ENCODE peak calls at places on chromosome 19, in four cellular contexts. I is AG10803; H is naive thymus-derived CD4-positive, alpha-beta T cell; J is CD8-positive, alpha-beta T cell. O is an unnamed sample.

GRCh38 chr19:5137571-5138124 is 168.7 kb downstream of the KDM4B start:
- DNase-seq in I (no peak), H (no peak), J (no peak), O (no peak)

GRCh38 chr19:52722062-52723005 is 12.5 kb downstream of the ZNF611 start:
- DNase-seq in I (peak), H (no peak), J (no peak), O (no peak)

GRCh38 chr19:36837525-36837901 is 674 bp downstream of the ZNF790 start:
- DNase-seq in I (no peak), H (no peak), J (no peak), O (no peak)

GRCh38 chr19:19459707-19460251 is 54.3 kb downstream of the GATAD2A start:
- DNase-seq in I (peak), H (peak), J (peak), O (no peak)

GRCh38 chr19:32405431-32406160 is at the start of gene DPY19L3:
- DNase-seq in I (peak), H (peak), J (peak), O (peak)

GRCh38 chr19:17281391-17282304 is at the start of gene ANKLE1:
- DNase-seq in I (no peak), H (no peak), J (no peak), O (no peak)

GRCh38 chr19:52735734-52736133 is 890 bp upstream of the ZNF611 start:
- DNase-seq in I (no peak), H (peak), J (no peak), O (no peak)

GRCh38 chr19:23263870-23264590 is 13.8 kb upstream of the ZNF724 start:
- DNase-seq in I (peak), H (no peak), J (no peak), O (no peak)

GRCh38 chr19:16386619-16387240 is 62.1 kb downstream of the KLF2 start:
- DNase-seq in I (peak), H (peak), J (peak), O (no peak)

GRCh38 chr19:46176116-46176860 is 28.2 kb downstream of the IGFL2 start:
- DNase-seq in I (no peak), H (no peak), J (no peak), O (no peak)

GRCh38 chr19:7257148-7258041 is 36.8 kb downstream of the INSR start:
- DNase-seq in I (peak), H (no peak), J (no peak), O (peak)

GRCh38 chr19:2841858-2842574 is 741 bp downstream of the ZNF555 start:
- DNase-seq in I (no peak), H (no peak), J (no peak), O (no peak)

GRCh38 chr19:11033251-11033650 is 56.0 kb upstream of the LDLR start:
- DNase-seq in I (no peak), H (no peak), J (no peak), O (no peak)

GRCh38 chr19:46731007-46731501 is 14.1 kb upstream of the PRKD2 start:
- DNase-seq in I (peak), H (no peak), J (no peak), O (no peak)

GRCh38 chr19:51259348-51260245 is 8.7 kb downstream of the SIGLECL1 start:
- DNase-seq in I (peak), H (peak), J (peak), O (peak)

GRCh38 chr19:2820112-2820702 is 539 bp downstream of the ZNF554 start:
- DNase-seq in I (no peak), H (no peak), J (no peak), O (no peak)

GRCh38 chr19:51694318-51695085 is 1.4 kb downstream of the SPACA6 start:
- DNase-seq in I (no peak), H (no peak), J (no peak), O (no peak)

GRCh38 chr19:36528921-36529518 is 949 bp upstream of the ZNF260 start:
- DNase-seq in I (no peak), H (peak), J (peak), O (no peak)

GRCh38 chr19:36182612-36183454 is 30.6 kb upstream of the COX7A1 start:
- DNase-seq in I (peak), H (no peak), J (no peak), O (no peak)

GRCh38 chr19:43634877-43635560 is 4.6 kb downstream of the CADM4 start:
- DNase-seq in I (peak), H (no peak), J (no peak), O (no peak)

GRCh38 chr19:6777434-6777833 is 4.9 kb downstream of the VAV1 start:
- DNase-seq in I (no peak), H (no peak), J (no peak), O (no peak)

GRCh38 chr19:42368360-42368759 is 21.7 kb downstream of the CNFN start:
- DNase-seq in I (no peak), H (no peak), J (no peak), O (no peak)

GRCh38 chr19:6481541-6482342 is at the start of gene DENND1C:
- DNase-seq in I (no peak), H (peak), J (peak), O (no peak)

GRCh38 chr19:47407417-47407774 is 11.9 kb downstream of the MEIS3 start:
- DNase-seq in I (no peak), H (no peak), J (no peak), O (no peak)

GRCh38 chr19:49422407-49423277 is 599 bp downstream of the PTH2 start:
- DNase-seq in I (no peak), H (no peak), J (no peak), O (no peak)

GRCh38 chr19:20162821-20163220 is 4.2 kb upstream of the ZNF486 start:
- DNase-seq in I (no peak), H (no peak), J (no peak), O (no peak)

GRCh38 chr19:10769533-10770491 is 51.9 kb downstream of the DNM2 start:
- DNase-seq in I (peak), H (peak), J (no peak), O (no peak)

GRCh38 chr19:11265785-11266236 is 3.5 kb upstream of the DOCK6 start:
- DNase-seq in I (no peak), H (no peak), J (no peak), O (no peak)

GRCh38 chr19:41264581-41265375 is 606 bp downstream of the HNRNPUL1 start:
- DNase-seq in I (peak), H (peak), J (peak), O (no peak)

GRCh38 chr19:4130635-4131438 is 6.9 kb upstream of the MAP2K2 start:
- DNase-seq in I (peak), H (no peak), J (no peak), O (no peak)

GRCh38 chr19:48918801-48919247 is 14.7 kb upstream of the DHDH start:
- DNase-seq in I (no peak), H (no peak), J (no peak), O (no peak)

GRCh38 chr19:19159534-19159933 is 10.5 kb downstream of the MEF2B start:
- DNase-seq in I (no peak), H (no peak), J (no peak), O (no peak)

GRCh38 chr19:17946965-17947784 is 14.4 kb downstream of the CCDC124 start:
- DNase-seq in I (no peak), H (no peak), J (no peak), O (no peak)

GRCh38 chr19:12974301-12975220 is 5.2 kb downstream of the DAND5 start:
- DNase-seq in I (no peak), H (no peak), J (no peak), O (no peak)

GRCh38 chr19:22627526-22627925 is 6.6 kb upstream of the ZNF492 start:
- DNase-seq in I (no peak), H (no peak), J (no peak), O (no peak)

GRCh38 chr19:27779953-27780352 is 1433.0 kb downstream of the UQCRFS1 start:
- DNase-seq in I (no peak), H (no peak), J (no peak), O (no peak)
- H3K4me3 ChIP-seq in I (no peak), H (no peak), J (no peak), O (no peak)

DNA sequence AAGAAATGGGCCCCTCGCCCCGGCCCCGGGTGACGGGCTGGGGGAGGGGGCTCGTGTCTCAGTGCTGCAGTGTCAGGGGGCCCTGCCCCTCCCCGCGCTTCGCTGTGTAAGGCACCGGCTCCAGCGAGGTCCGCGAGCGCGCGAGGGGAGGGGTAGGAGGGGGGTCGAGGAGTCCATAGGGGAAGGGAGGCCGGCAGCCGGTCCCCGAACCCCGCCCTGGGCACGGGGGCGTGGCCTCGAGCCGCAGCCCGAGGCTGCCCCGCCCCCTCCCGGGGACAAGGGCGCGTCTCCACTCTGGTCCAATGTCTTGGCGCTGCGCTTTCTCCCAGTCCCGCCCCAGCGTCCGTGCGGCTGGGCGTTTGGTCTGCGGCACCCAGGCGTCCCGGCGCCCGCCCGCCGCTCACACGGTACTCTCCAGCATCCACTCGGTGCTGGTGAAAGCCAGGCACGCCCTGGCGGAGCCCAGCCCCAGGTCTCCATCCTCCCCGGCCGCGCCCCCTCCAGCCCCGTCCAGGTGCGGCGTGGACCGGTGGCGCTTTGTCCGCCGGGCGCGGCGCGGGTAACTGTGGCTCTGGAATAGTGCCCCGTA is 11.1 kb downstream of the IFNL1 start:
- DNase-seq in I (no peak), H (no peak), J (no peak), O (no peak)
- H3K4me3 ChIP-seq in I (no peak), H (no peak), J (no peak), O (no peak)

DNA sequence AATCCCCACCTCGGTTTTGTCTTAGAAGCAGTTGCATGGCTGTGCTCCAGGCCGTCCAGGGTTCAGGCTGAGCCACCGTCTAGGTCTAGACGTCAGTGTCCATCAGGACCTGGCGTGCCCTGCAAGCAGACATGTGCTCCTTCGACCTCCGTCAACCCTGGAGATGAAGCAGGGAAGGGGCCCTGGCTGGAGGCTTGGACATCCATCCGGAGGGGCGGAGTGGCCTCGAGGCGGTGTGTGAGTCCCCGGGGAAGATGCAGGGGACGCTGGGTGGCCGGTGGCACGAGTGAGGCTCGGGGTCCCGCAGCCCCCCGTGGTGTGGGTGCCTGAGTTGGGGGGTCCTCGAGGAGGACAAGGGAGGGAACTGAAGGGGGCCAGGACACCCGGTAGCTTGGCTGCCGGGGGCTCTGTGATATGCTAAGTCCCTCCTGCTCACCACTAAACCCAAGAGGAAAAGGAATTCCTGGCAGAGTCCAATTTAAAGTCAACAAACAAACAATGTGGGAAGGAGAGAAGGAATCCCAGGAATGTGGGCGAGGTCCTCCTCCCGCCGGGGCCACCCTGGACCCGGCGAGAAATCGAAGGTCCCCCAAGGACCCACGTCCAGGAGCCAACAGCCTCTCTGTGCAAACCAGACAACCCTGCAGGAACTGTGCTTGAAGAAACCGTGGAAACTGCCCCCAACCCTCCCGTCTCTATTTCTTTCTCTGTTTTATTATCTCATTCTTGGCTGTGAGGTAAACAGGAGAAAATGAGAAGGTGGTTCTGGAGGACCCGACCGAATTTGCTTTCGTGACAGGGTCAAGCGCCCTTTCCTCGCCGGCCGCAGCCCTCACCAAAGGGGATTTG is 14.8 kb upstream of the PTBP1 start:
- DNase-seq in I (peak), H (no peak), J (no peak), O (no peak)
- H3K4me3 ChIP-seq in I (peak), H (no peak), J (no peak), O (no peak)

GRCh38 chr19:45016388-45017314 is 15.4 kb downstream of the RELB start:
- DNase-seq in I (peak), H (peak), J (peak), O (peak)
- H3K4me3 ChIP-seq in I (no peak), H (peak), J (no peak), O (no peak)

GRCh38 chr19:33578697-33579096 is 43.1 kb upstream of the CHST8 start:
- DNase-seq in I (no peak), H (no peak), J (no peak), O (no peak)

GRCh38 chr19:33577947-33578346 is 43.8 kb upstream of the CHST8 start:
- DNase-seq in I (no peak), H (no peak), J (no peak), O (no peak)

GRCh38 chr19:33574824-33575223 is 46.9 kb upstream of the CHST8 start:
- DNase-seq in I (no peak), H (no peak), J (no peak), O (no peak)

GRCh38 chr19:33580645-33581037 is 41.1 kb upstream of the CHST8 start:
- DNase-seq in I (no peak), H (no peak), J (no peak), O (no peak)

DNA sequence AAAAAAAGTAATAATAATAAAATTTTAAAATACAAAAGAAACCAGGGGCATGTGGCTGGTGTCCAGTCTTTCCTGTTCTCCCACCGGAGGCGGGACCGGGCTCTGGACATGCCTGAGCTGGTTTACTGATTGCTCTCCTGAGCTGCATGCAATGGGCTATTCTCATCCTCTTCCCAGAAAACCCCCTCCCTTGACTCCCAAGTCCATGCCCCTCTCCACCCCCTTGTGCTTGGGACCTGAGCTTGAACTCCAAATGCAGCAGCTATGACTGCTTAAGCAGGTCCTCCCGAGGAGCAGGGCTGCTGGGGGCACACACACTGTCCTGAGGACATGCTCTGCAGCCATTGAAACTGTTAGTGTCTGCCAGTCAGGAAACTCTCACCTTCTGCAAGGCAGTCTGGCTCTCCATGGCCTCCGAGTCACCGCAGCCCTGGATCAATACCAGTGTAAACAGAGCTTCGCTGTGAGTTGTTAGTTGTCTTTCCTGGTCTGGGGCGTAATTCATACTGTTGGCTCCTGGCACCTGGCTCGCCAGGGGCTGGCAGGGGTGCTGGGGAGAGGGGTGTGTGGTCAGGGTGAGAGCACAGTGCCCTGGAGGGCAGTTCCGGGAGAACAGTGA is 41.6 kb upstream of the CHST8 start:
- DNase-seq in I (no peak), H (no peak), J (no peak), O (peak)
- H3K4me3 ChIP-seq in I (no peak), H (no peak), J (no peak), O (no peak)

GRCh38 chr19:38184815-38185214 is 39.2 kb downstream of the DPF1 start:
- DNase-seq in I (no peak), H (no peak), J (no peak), O (no peak)

GRCh38 chr19:38183227-38183914 is 40.7 kb downstream of the DPF1 start:
- DNase-seq in I (peak), H (no peak), J (no peak), O (no peak)

GRCh38 chr19:38180071-38180470 is 44.0 kb downstream of the DPF1 start:
- DNase-seq in I (no peak), H (no peak), J (no peak), O (no peak)

GRCh38 chr19:38182536-38183210 is 41.3 kb downstream of the DPF1 start:
- DNase-seq in I (no peak), H (no peak), J (no peak), O (no peak)
- H3K4me3 ChIP-seq in I (no peak), H (no peak), J (no peak), O (no peak)

DNA sequence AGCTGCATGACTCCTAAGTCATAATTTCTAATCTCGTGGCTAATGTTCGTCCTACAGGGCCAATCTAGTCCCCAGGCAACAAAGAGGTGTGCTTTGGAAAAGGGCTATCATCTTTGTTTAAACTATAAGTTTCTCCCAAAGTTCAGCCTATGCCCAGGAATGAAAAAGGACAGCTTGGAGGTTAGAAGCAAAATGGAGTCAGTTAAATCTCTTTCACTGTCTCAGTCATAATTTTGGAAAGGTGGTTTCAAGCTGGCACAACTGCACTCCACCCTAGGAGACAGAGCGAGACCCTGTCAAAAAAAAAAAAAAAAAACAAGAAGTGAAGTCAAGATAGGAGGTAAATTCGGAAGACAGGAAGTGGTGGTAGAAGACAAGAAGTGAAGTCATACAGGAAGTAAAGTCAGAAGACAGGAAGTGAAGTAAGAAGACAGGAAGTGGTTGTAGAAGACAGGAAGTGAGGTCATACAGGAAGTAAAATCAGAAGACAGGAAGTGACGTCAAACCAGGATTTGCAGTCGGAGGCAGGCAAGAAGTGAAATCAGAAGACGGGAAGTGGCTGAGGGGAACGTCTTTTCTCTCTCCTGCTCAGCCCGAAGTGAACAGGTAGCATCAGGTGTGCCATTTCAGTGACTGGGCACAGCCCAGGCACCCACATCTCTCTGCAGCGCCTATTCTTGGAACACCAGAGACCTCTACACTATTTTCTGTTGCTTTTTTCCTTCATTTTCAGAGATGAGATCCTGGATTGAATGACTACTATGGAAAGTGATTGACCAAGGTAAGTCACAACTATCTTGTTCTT is 32.2 kb downstream of the GP6 start:
- DNase-seq in I (no peak), H (peak), J (peak), O (peak)
- H3K4me3 ChIP-seq in I (no peak), H (peak), J (peak), O (peak)

GRCh38 chr19:1312732-1313694 is 27.3 kb downstream of the EFNA2 start:
- DNase-seq in I (peak), H (no peak), J (no peak), O (peak)

GRCh38 chr19:1309977-1310852 is 24.5 kb downstream of the EFNA2 start:
- DNase-seq in I (no peak), H (no peak), J (no peak), O (no peak)

GRCh38 chr19:1313695-1314613 is 28.3 kb downstream of the EFNA2 start:
- DNase-seq in I (no peak), H (no peak), J (no peak), O (no peak)

GRCh38 chr19:1310853-1311180 is 25.1 kb downstream of the EFNA2 start:
- DNase-seq in I (no peak), H (no peak), J (no peak), O (no peak)

DNA sequence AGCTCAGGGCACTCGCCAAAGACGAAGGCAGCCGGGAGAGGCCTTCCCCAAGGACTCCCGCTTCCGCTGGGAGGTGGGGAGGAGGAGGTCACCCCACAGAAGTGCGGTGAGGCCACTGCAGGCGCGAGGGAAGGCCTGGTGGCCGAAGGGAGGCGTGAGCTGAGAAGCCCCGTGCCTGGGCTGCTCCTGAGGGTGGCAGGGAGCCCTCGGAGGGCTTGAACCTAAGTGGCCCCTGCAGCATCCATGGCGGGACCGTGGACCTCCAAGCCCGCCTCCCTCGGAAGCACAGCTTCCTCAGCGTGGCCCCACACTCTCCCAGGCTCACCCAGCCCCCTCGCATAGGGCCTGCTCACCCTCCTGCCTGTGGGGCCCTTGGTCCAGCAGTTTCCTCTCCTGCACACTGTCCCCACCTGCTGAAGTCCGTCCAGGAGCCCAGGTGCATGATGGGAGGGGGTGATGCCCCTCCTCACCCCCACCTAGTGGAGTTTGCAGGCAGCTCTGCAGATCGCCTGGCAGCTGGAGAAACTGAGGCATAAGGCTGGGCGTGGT is 25.9 kb downstream of the EFNA2 start:
- DNase-seq in I (no peak), H (no peak), J (no peak), O (no peak)
- H3K4me3 ChIP-seq in I (no peak), H (no peak), J (no peak), O (no peak)

GRCh38 chr19:56813531-56813930 is 27.0 kb downstream of the PEG3 start:
- DNase-seq in I (no peak), H (no peak), J (no peak), O (no peak)
- H3K4me3 ChIP-seq in I (no peak), H (no peak), J (no peak), O (no peak)